ENCODE peak calls at places on chromosomes 4 and X, in six cellular contexts. I is pancreas, F is neuronal stem cell, U is ascending aorta, C is GM23248, P is DND-41. N is an unnamed sample. For H3K4me1, the result is how much of the 10 kb centered on the place peaks cover.

GRCh38 chr4:2867758-2868491 is 24.3 kb downstream of the ADD1 start:
- DNase-seq in I (peak), F (no peak), U (no peak), C (peak), P (no peak), N (peak)

GRCh38 chrX:135981662-135982061 is 3.6 kb upstream of the SLC9A6 start:
- DNase-seq in I (no peak), F (no peak), U (no peak), C (no peak), P (no peak), N (no peak)

GRCh38 chr4:113588895-113589668 is 172.5 kb downstream of the CAMK2D start:
- DNase-seq in I (no peak), F (no peak), U (no peak), C (no peak), P (no peak), N (no peak)

GRCh38 chrX:38080808-38081207 is 74.5 kb downstream of the SYTL5 start:
- DNase-seq in I (no peak), F (no peak), U (no peak), C (no peak), P (no peak), N (no peak)

GRCh38 chr4:2412885-2413716 is 5.3 kb downstream of the ZFYVE28 start:
- DNase-seq in I (peak), F (peak), U (peak), C (peak), P (peak), N (peak)

GRCh38 chr4:183130328-183131155 is 31.5 kb downstream of the WWC2 start:
- DNase-seq in I (peak), F (no peak), U (no peak), C (peak), P (no peak), N (no peak)

GRCh38 chr4:168593399-168593798 is 96.5 kb downstream of the PALLD start:
- DNase-seq in I (no peak), F (no peak), U (no peak), C (no peak), P (no peak), N (no peak)

GRCh38 chr4:183399616-183400015 is 44.8 kb upstream of the CDKN2AIP start:
- DNase-seq in I (no peak), F (no peak), U (no peak), C (peak), P (no peak), N (no peak)

GRCh38 chrX:15311119-15311518 is 4.3 kb downstream of the ASB11 start:
- DNase-seq in I (no peak), F (no peak), U (no peak), C (no peak), P (no peak), N (no peak)

GRCh38 chr4:38980903-38981676 is 51.1 kb downstream of the TMEM156 start:
- DNase-seq in I (no peak), F (no peak), U (no peak), C (peak), P (no peak), N (peak)

GRCh38 chr4:100657187-100657586 is 139.4 kb upstream of the EMCN start:
- DNase-seq in I (no peak), F (no peak), U (no peak), C (no peak), P (no peak), N (no peak)

GRCh38 chrX:17519349-17519748 is 144.3 kb downstream of the NHS start:
- DNase-seq in I (no peak), F (no peak), U (peak), C (peak), P (no peak), N (no peak)

GRCh38 chr4:82524570-82525152 is 37.1 kb downstream of the TMEM150C start:
- DNase-seq in I (no peak), F (no peak), U (no peak), C (no peak), P (no peak), N (no peak)

GRCh38 chr4:20319785-20320184 is 68.1 kb downstream of the SLIT2 start:
- DNase-seq in I (no peak), F (no peak), U (no peak), C (no peak), P (no peak), N (no peak)

GRCh38 chr4:4333265-4333706 is 43.2 kb downstream of the ZBTB49 start:
- DNase-seq in I (peak), F (no peak), U (no peak), C (peak), P (no peak), N (peak)

GRCh38 chrX:39848900-39849299 is 248.9 kb downstream of the BCOR start:
- DNase-seq in I (no peak), F (no peak), U (no peak), C (peak), P (no peak), N (peak)

GRCh38 chr4:74357965-74358364 is 7.0 kb upstream of the EREG start:
- DNase-seq in I (no peak), F (no peak), U (no peak), C (no peak), P (no peak), N (no peak)

DNA sequence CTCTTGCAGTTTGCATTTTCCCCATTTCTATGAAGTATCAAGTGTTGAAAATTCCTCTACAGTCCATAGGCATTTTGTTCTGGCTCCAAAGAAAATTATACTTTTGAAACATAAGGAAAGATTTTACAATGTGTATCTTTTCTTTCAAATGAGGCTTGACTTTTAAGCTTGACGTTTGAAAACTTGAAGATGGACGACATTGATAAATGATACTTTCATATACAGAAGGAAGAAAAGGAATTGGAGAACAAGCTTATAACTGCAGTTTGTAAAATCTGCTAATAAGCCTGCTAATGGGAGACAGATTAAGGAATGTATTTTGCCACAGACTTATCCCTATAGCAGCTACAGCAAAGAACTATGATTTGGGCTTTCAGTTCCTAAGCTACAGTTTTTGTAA is 83.0 kb upstream of the FAT1 start:
- DNase-seq in I (no peak), F (no peak), U (no peak), C (no peak), P (no peak), N (no peak)
- H3K4me1 ChIP-seq in I (under half), F (under half), U (under half), C (under half), P (under half), N (under half)

GRCh38 chr4:96149911-96150310 is 310.0 kb downstream of the PDHA2 start:
- DNase-seq in I (no peak), F (no peak), U (no peak), C (no peak), P (no peak), N (no peak)
- H3K27ac ChIP-seq in I (no peak), F (no peak), U (no peak), C (no peak), P (no peak), N (no peak)

DNA sequence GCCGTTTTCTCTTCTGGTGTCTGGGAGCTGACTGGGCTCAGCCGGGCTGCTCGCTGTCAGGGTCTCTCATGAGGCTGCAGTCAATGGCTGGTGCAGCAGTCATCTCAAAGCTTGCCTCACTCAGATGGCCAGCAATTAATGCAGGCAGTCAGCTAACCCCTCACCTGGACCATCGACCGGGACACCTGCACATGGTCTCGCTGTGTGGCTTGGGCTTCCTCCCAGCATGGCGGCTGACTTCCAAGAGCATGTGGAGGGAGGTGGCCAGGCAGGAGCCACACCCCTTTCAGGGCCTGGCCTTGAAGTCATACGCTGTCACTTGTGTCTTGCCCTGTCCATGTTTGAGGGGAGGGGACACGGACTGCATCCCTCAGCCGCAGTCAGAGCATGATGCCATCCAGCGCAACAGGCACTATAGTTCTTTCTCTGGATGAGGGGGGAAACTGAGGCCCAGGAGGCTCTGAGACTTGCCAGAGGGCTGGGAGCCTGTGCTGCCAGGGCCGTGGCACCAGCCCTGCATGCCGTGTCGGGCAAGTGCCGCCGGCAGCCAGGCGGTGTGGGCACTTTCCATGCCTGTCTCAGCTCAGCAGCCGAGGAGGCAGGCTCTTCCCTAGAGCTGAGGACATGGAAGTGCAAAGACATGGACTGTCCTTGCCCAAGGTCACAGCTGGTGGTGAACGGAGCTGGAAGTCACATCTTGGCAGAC is 201.8 kb downstream of the AFAP1 start:
- DNase-seq in I (no peak), F (no peak), U (no peak), C (no peak), P (no peak), N (no peak)
- H3K4me1 ChIP-seq in I (under half), F (under half), U (under half), C (under half), P (under half), N (under half)

DNA sequence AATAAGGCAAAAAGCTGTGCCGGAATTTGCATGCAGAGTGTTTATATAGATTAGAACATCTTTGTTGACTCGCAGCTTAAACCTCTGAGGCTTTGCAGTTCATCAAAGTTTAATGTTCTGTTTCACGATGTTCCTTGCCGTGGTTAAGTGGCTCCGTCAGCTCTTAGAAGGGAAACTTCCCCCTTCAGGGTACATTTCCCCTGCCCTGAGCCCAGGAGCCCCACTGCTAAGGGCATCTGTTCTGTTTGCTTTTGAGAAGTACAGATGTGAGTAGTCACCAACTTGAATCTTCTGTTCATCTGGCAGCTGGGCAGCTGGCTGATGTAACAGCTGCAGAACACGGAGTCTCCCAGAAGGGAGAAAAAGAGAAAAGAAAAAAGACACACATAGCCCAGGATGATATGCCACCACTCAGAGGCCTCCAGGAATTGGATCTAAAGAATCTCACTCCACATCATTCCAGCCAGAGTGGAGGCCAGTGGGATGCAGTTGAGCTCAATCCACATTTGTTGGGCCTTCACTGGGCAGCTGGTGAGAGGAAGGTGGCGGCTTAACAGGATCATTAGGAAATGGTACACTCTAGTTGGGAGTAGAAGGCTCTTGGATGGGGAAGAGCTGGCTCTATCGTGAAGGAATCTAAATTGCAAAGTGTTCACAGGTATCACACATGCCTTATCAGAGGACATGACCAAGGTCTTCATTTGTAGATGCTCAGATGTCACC is 178.7 kb upstream of the RBPJ start:
- DNase-seq in I (no peak), F (no peak), U (peak), C (peak), P (no peak), N (no peak)
- H3K27ac ChIP-seq in I (no peak), F (no peak), U (peak), C (peak), P (no peak), N (no peak)

DNA sequence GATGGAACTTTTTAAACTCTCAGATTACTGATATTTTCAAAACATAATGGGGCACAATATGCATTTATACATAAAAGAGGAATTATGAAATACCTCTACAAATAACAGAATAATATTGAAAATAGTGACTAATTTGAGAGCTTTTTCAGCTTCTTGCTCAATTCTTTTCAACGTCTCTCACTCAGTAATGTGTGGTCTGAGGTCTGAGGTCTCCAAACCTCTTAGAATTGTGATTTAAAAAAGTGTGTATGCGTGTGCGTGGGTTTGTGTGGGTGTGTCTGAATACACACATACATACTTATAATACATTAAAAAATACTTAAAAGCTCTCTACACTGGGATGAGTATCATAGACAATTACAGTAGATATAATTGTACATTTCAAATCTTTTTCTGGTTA is 7.9 kb downstream of the NDNF start:
- DNase-seq in I (no peak), F (no peak), U (no peak), C (no peak), P (no peak), N (no peak)
- H3K4me1 ChIP-seq in I (under half), F (under half), U (under half), C (under half), P (under half), N (under half)

GRCh38 chr4:176268963-176269362 is at the start of gene ASB5:
- DNase-seq in I (no peak), F (no peak), U (no peak), C (no peak), P (no peak), N (no peak)
- H3K27ac ChIP-seq in I (no peak), F (no peak), U (no peak), C (peak), P (no peak), N (peak)

GRCh38 chr4:155588437-155588836 is 78.2 kb upstream of the GUCY1A1 start:
- DNase-seq in I (no peak), F (no peak), U (no peak), C (no peak), P (no peak), N (no peak)
- H3K4me1 ChIP-seq in I (under half), F (under half), U (under half), C (under half), P (under half), N (under half)

GRCh38 chrX:13330446-13330845 is 10.6 kb upstream of the ATXN3L start:
- DNase-seq in I (no peak), F (no peak), U (no peak), C (no peak), P (no peak), N (no peak)
- H3K27ac ChIP-seq in I (no peak), F (no peak), U (no peak), C (no peak), P (no peak), N (no peak)